ENCODE peak calls at places on chromosomes 11 and 22, in five cellular contexts. J is IMR-90, A is GM12878, N is K562, U is HepG2. O is an unnamed sample.

GRCh38 chr11:59247535-59248227 is 35.0 kb upstream of the MPEG1 start:
- DNase-seq in J (peak), A (no peak), N (no peak), U (no peak), O (no peak)

GRCh38 chr11:11081786-11082185 is 223.9 kb upstream of the ZBED5 start:
- DNase-seq in J (no peak), A (no peak), N (no peak), U (no peak), O (no peak)

GRCh38 chr22:50218996-50219727 is 18.4 kb downstream of the SELENOO start:
- DNase-seq in J (peak), A (no peak), N (peak), U (peak), O (peak)

GRCh38 chr22:21624880-21625791 is 4.7 kb downstream of the YDJC start:
- DNase-seq in J (no peak), A (no peak), N (peak), U (no peak), O (no peak)

GRCh38 chr11:57377098-57377497 is 3.9 kb downstream of the PRG3 start:
- DNase-seq in J (no peak), A (no peak), N (no peak), U (no peak), O (no peak)

GRCh38 chr22:48535868-48536690 is 1291.6 kb downstream of the BRD1 start:
- DNase-seq in J (no peak), A (no peak), N (no peak), U (no peak), O (no peak)

GRCh38 chr22:19765477-19766234 is 5.1 kb downstream of the TBX1 start:
- DNase-seq in J (no peak), A (no peak), N (peak), U (no peak), O (no peak)

GRCh38 chr11:10158461-10158860 is 135.6 kb downstream of the SBF2 start:
- DNase-seq in J (peak), A (no peak), N (no peak), U (no peak), O (no peak)

GRCh38 chr11:44006882-44007495 is 40.8 kb upstream of the ACCSL start:
- DNase-seq in J (no peak), A (no peak), N (no peak), U (no peak), O (no peak)

GRCh38 chr11:94731921-94732601 is 36.1 kb upstream of the AMOTL1 start:
- DNase-seq in J (peak), A (no peak), N (peak), U (no peak), O (peak)

GRCh38 chr11:10413268-10413667 is 41.8 kb upstream of the AMPD3 start:
- DNase-seq in J (peak), A (no peak), N (peak), U (peak), O (peak)

GRCh38 chr11:47918882-47919495 is 61.4 kb upstream of the PTPRJ start:
- DNase-seq in J (peak), A (no peak), N (no peak), U (no peak), O (peak)

GRCh38 chr11:47917643-47918369 is 62.6 kb upstream of the PTPRJ start:
- DNase-seq in J (peak), A (no peak), N (peak), U (peak), O (peak)

GRCh38 chr11:47916361-47916841 is 64.0 kb upstream of the PTPRJ start:
- DNase-seq in J (no peak), A (no peak), N (peak), U (no peak), O (no peak)

GRCh38 chr11:47915407-47916137 is 64.8 kb upstream of the PTPRJ start:
- DNase-seq in J (no peak), A (no peak), N (no peak), U (peak), O (no peak)

GRCh38 chr11:47918370-47918690 is 62.0 kb upstream of the PTPRJ start:
- DNase-seq in J (no peak), A (no peak), N (peak), U (peak), O (no peak)
- H3K4me3 ChIP-seq in J (no peak), A (no peak), N (no peak), U (no peak), O (no peak)

GRCh38 chr11:76337469-76337868 is 43.5 kb downstream of the THAP12 start:
- DNase-seq in J (no peak), A (no peak), N (no peak), U (no peak), O (no peak)

GRCh38 chr11:76335827-76336226 is 45.1 kb downstream of the THAP12 start:
- DNase-seq in J (no peak), A (no peak), N (no peak), U (no peak), O (no peak)

GRCh38 chr11:76336597-76336996 is 44.3 kb downstream of the THAP12 start:
- DNase-seq in J (no peak), A (no peak), N (no peak), U (no peak), O (no peak)

GRCh38 chr11:76337918-76338317 is 43.0 kb downstream of the THAP12 start:
- DNase-seq in J (no peak), A (no peak), N (no peak), U (no peak), O (no peak)

GRCh38 chr11:76339217-76339616 is 41.7 kb downstream of the THAP12 start:
- DNase-seq in J (no peak), A (no peak), N (no peak), U (no peak), O (no peak)
- TF ChIP-seq BHLHE40 in J (no peak), A (no peak), N (no peak), U (no peak), O (no peak)

DNA sequence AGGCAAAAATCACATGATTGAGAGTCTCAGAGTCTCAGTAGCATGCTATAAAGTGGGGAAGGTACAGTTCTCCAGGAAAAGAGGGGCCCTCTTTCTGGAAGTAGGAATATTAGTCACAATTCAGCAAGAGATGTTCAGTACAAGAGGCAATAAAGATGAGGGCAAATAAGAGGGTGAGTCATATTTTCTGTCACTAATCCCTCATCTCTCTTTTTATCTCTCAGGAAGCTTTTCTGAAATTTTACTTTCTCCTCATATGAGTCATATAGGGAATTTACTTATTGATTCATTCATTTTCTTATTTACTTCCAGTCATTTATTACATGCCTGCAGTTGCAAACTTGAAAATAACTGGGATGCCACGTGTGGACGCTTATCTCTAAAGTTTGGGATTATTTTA is 3.4 kb upstream of the NXPE1 start:
- DNase-seq in J (peak), A (no peak), N (no peak), U (no peak), O (no peak)
- H3K4me3 ChIP-seq in J (no peak), A (no peak), N (no peak), U (no peak), O (no peak)

GRCh38 chr11:102346456-102346747 is 612 bp upstream of the BIRC2 start:
- DNase-seq in J (peak), A (no peak), N (no peak), U (no peak), O (no peak)
- TF ChIP-seq BHLHE40 in J (no peak), A (no peak), N (no peak), U (no peak), O (no peak)

GRCh38 chr11:554428-554823 is 6.1 kb downstream of the LMNTD2 start:
- DNase-seq in J (no peak), A (no peak), N (no peak), U (no peak), O (no peak)
- H3K4me3 ChIP-seq in J (no peak), A (peak), N (peak), U (peak), O (peak)

GRCh38 chr11:22792497-22792896 is 37.1 kb downstream of the SVIP start:
- DNase-seq in J (peak), A (no peak), N (peak), U (peak), O (no peak)
- TF ChIP-seq BHLHE40 in J (peak), A (no peak), N (peak), U (peak), O (no peak)